ENCODE peak calls at places on chromosomes 2 and 18, in eight cellular contexts. E is stomach, Q is heart right ventricle, M is mammary epithelial cell, R is gastrocnemius medialis, L is left ventricle myocardium inferior, N is pancreas, W is lower lobe of right lung. Z is an unnamed sample. For H3K36me3 and H3K27me3, the result is how much of the 10 kb centered on the place peaks cover.

GRCh38 chr2:45119855-45120254 is 110.6 kb upstream of the SIX2 start:
- DNase-seq in E (no peak), Q (no peak), M (peak), R (no peak), L (no peak), N (no peak), W (no peak), Z (peak)

GRCh38 chr18:23380001-23380550 is 73.0 kb upstream of the RIOK3 start:
- DNase-seq in E (no peak), Q (no peak), M (peak), R (no peak), L (no peak), N (no peak), W (peak), Z (peak)

GRCh38 chr2:6929196-6929874 is 12.1 kb downstream of the RNF144A start:
- DNase-seq in E (no peak), Q (no peak), M (no peak), R (no peak), L (no peak), N (no peak), W (no peak), Z (no peak)

GRCh38 chr2:176612736-176613135 is 343.5 kb downstream of the MTX2 start:
- DNase-seq in E (no peak), Q (no peak), M (peak), R (no peak), L (no peak), N (no peak), W (no peak), Z (peak)

GRCh38 chr2:240731327-240731626 is 39.6 kb downstream of the AQP12A start:
- DNase-seq in E (no peak), Q (no peak), M (no peak), R (no peak), L (no peak), N (no peak), W (no peak), Z (no peak)

GRCh38 chr2:167335627-167336026 is 447.3 kb downstream of the XIRP2 start:
- DNase-seq in E (no peak), Q (no peak), M (peak), R (no peak), L (no peak), N (no peak), W (no peak), Z (no peak)

GRCh38 chr2:85933753-85934594 is 45.2 kb upstream of the ST3GAL5 start:
- DNase-seq in E (no peak), Q (no peak), M (peak), R (no peak), L (no peak), N (no peak), W (no peak), Z (no peak)

GRCh38 chr2:199348871-199349270 is 108.9 kb downstream of the SATB2 start:
- DNase-seq in E (no peak), Q (no peak), M (no peak), R (no peak), L (no peak), N (no peak), W (no peak), Z (no peak)

GRCh38 chr2:56055405-56055804 is 128.4 kb upstream of the CCDC85A start:
- DNase-seq in E (no peak), Q (no peak), M (no peak), R (no peak), L (no peak), N (no peak), W (no peak), Z (no peak)

GRCh38 chr2:169509230-169509917 is at the start of gene KLHL41:
- DNase-seq in E (no peak), Q (no peak), M (peak), R (peak), L (no peak), N (no peak), W (no peak), Z (no peak)

GRCh38 chr2:241803387-241804325 is 5.3 kb upstream of the NEU4 start:
- DNase-seq in E (no peak), Q (peak), M (peak), R (no peak), L (peak), N (no peak), W (peak), Z (no peak)

GRCh38 chr2:149872638-149873037 is 285.1 kb upstream of the MMADHC start:
- DNase-seq in E (no peak), Q (no peak), M (no peak), R (no peak), L (no peak), N (no peak), W (no peak), Z (no peak)

GRCh38 chr2:152038451-152038958 is 60.3 kb downstream of the CACNB4 start:
- DNase-seq in E (no peak), Q (peak), M (no peak), R (peak), L (peak), N (no peak), W (peak), Z (no peak)

GRCh38 chr2:24021122-24021998 is 11.5 kb downstream of the MFSD2B start:
- DNase-seq in E (peak), Q (no peak), M (peak), R (no peak), L (no peak), N (no peak), W (no peak), Z (no peak)

GRCh38 chr2:76080154-76080553 is 369.4 kb upstream of the GCFC2 start:
- DNase-seq in E (no peak), Q (no peak), M (no peak), R (no peak), L (no peak), N (no peak), W (no peak), Z (no peak)

GRCh38 chr2:241770936-241771285 is 5.7 kb upstream of the GAL3ST2 start:
- DNase-seq in E (no peak), Q (no peak), M (no peak), R (no peak), L (no peak), N (no peak), W (no peak), Z (no peak)

GRCh38 chr2:63735931-63736820 is 105.5 kb upstream of the UGP2 start:
- DNase-seq in E (no peak), Q (no peak), M (peak), R (no peak), L (no peak), N (no peak), W (no peak), Z (no peak)

GRCh38 chr2:26711457-26712155 is 19.1 kb downstream of the KCNK3 start:
- DNase-seq in E (no peak), Q (no peak), M (no peak), R (no peak), L (no peak), N (no peak), W (no peak), Z (no peak)

GRCh38 chr2:146874260-146874658 is 970.6 kb upstream of the ACVR2A start:
- DNase-seq in E (peak), Q (no peak), M (peak), R (no peak), L (no peak), N (no peak), W (no peak), Z (peak)

GRCh38 chr2:67917332-67918054 is 145.3 kb downstream of the C1D start:
- DNase-seq in E (no peak), Q (no peak), M (peak), R (no peak), L (no peak), N (no peak), W (no peak), Z (peak)

GRCh38 chr2:136183095-136183494 is 65.1 kb upstream of the CXCR4 start:
- DNase-seq in E (no peak), Q (no peak), M (no peak), R (no peak), L (no peak), N (no peak), W (no peak), Z (no peak)

DNA sequence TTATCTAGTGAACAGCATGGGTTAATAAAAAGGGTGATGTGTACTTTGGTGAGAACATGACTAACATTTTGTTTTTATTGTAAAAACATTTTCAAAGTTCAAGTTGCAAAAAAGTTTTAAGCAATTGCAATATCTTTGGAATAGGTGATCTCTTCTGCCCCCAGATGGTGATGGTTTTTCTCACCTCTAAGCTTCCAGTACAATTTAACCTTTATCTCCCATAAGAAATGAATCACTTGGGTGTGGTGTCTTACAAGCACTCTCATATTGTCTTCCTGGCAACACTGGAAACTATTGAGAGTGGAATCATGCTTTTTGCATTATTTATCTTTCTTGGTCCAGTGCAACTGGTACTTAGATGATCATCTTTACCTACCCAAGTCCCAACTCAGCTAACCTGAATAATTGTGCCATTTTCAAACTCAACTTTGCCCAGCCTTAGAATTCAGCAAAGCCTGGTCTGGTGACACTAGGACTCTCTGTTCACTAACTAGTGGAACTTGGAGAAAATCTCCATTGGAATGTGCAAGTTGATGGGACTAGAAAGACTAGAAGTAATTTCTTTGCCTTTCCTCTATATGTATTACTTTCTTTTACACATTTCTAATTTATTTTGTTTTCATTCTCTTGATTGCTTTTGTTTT is 964.6 kb upstream of the ZEB2 start:
- DNase-seq in E (no peak), Q (no peak), M (peak), R (no peak), L (no peak), N (no peak), W (no peak), Z (peak)
- TF ChIP-seq CTCF in E (no peak), Q (no peak), M (peak), R (no peak), L (peak), N (no peak), W (no peak), Z (peak)

DNA sequence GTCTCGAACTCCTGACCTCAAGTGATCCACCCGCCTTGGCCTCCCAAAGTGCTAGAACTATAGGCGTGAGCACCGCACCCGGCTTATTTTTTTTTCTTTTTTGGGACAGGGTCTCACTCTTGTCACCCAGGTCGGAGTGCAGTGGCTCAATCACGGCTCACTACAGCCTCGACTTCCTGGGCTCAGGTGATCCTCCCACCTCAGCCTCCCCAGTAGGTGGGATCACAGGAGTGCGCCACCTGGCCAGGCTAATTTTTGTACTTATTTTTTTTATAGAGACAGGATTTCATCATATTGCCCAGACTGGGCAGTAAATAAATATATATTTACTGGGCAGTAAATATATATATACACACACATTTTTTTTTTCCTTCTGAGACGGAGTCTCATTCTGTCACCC is 2.6 kb downstream of the ATP5F1A start:
- DNase-seq in E (no peak), Q (no peak), M (no peak), R (no peak), L (no peak), N (no peak), W (no peak), Z (no peak)
- H3K36me3 ChIP-seq in E (under half), Q (under half), M (under half), R (under half), L (half or more), N (under half), W (under half), Z (under half)

GRCh38 chr2:10080536-10081304 is 509 bp upstream of the CYS1 start:
- DNase-seq in E (no peak), Q (no peak), M (no peak), R (no peak), L (no peak), N (peak), W (no peak), Z (no peak)
- H3K27me3 ChIP-seq in E (under half), Q (under half), M (under half), R (half or more), L (half or more), N (under half), W (half or more), Z (under half)

GRCh38 chr18:43866696-43867095 is 589.4 kb upstream of the SYT4 start:
- DNase-seq in E (no peak), Q (no peak), M (no peak), R (no peak), L (no peak), N (no peak), W (no peak), Z (no peak)
- TF ChIP-seq CTCF in E (no peak), Q (no peak), M (no peak), R (no peak), L (no peak), N (no peak), W (no peak), Z (no peak)

GRCh38 chr2:174623690-174624089 is 26.1 kb upstream of the WIPF1 start:
- DNase-seq in E (no peak), Q (no peak), M (no peak), R (no peak), L (no peak), N (no peak), W (no peak), Z (no peak)

GRCh38 chr2:174629514-174629913 is 31.9 kb upstream of the WIPF1 start:
- DNase-seq in E (no peak), Q (no peak), M (no peak), R (no peak), L (no peak), N (no peak), W (no peak), Z (no peak)

GRCh38 chr2:174625031-174625430 is 27.4 kb upstream of the WIPF1 start:
- DNase-seq in E (no peak), Q (no peak), M (no peak), R (no peak), L (no peak), N (no peak), W (no peak), Z (no peak)

GRCh38 chr2:174630097-174630496 is 32.5 kb upstream of the WIPF1 start:
- DNase-seq in E (no peak), Q (no peak), M (no peak), R (no peak), L (no peak), N (no peak), W (no peak), Z (no peak)

GRCh38 chr2:174627216-174627615 is 29.6 kb upstream of the WIPF1 start:
- DNase-seq in E (no peak), Q (no peak), M (no peak), R (no peak), L (no peak), N (no peak), W (no peak), Z (no peak)
- H3K36me3 ChIP-seq in E (under half), Q (under half), M (under half), R (under half), L (under half), N (under half), W (under half), Z (under half)

Z was measured in kidney epithelial cell.